ENCODE peak calls at places on chromosome 11, in nine cellular contexts. J is SK-N-SH, R is HepG2, O is upper lobe of left lung, S is stomach, T is GM23338, A is H1, D is sigmoid colon, C is HCT116. M is an unnamed sample. For H3K4me1, the result is how much of the 10 kb centered on the place peaks cover.

GRCh38 chr11:33694346-33695050 is 6.1 kb downstream of the C11orf91 start:
- DNase-seq in J (peak), R (no peak), O (no peak), S (no peak), T (no peak), A (no peak), D (no peak), C (no peak), M (no peak)

GRCh38 chr11:34798985-34799384 is 117.2 kb downstream of the APIP start:
- DNase-seq in J (no peak), R (no peak), O (no peak), S (no peak), T (no peak), A (no peak), D (no peak), C (no peak), M (no peak)

GRCh38 chr11:114297806-114298700 is 1.9 kb downstream of the NNMT start:
- DNase-seq in J (no peak), R (no peak), O (no peak), S (no peak), T (no peak), A (no peak), D (no peak), C (no peak), M (no peak)

GRCh38 chr11:126842038-126842437 is 158.5 kb downstream of the KIRREL3 start:
- DNase-seq in J (no peak), R (no peak), O (no peak), S (no peak), T (no peak), A (no peak), D (no peak), C (no peak), M (no peak)

GRCh38 chr11:76025817-76026216 is 180.5 kb downstream of the WNT11 start:
- DNase-seq in J (no peak), R (no peak), O (no peak), S (no peak), T (no peak), A (no peak), D (no peak), C (no peak), M (no peak)

GRCh38 chr11:73623651-73624050 is 22.7 kb upstream of the PLEKHB1 start:
- DNase-seq in J (no peak), R (no peak), O (no peak), S (no peak), T (no peak), A (no peak), D (no peak), C (no peak), M (no peak)

GRCh38 chr11:72685560-72686480 is 11.6 kb upstream of the PDE2A start:
- DNase-seq in J (peak), R (no peak), O (peak), S (no peak), T (no peak), A (no peak), D (peak), C (no peak), M (peak)

GRCh38 chr11:2982214-2982613 is 9.9 kb downstream of the NAP1L4 start:
- DNase-seq in J (no peak), R (no peak), O (no peak), S (no peak), T (no peak), A (no peak), D (no peak), C (no peak), M (no peak)

GRCh38 chr11:45303316-45303715 is 17.2 kb upstream of the SYT13 start:
- DNase-seq in J (no peak), R (no peak), O (no peak), S (no peak), T (no peak), A (no peak), D (no peak), C (no peak), M (no peak)

GRCh38 chr11:77287615-77288273 is 13.7 kb downstream of the GDPD4 start:
- DNase-seq in J (no peak), R (no peak), O (no peak), S (no peak), T (no peak), A (no peak), D (no peak), C (no peak), M (no peak)

GRCh38 chr11:13289081-13289480 is 11.5 kb downstream of the BMAL1 start:
- DNase-seq in J (peak), R (no peak), O (no peak), S (no peak), T (peak), A (no peak), D (no peak), C (no peak), M (no peak)

GRCh38 chr11:44878696-44879095 is 72.0 kb downstream of the TP53I11 start:
- DNase-seq in J (no peak), R (no peak), O (no peak), S (no peak), T (peak), A (no peak), D (no peak), C (no peak), M (no peak)

GRCh38 chr11:77619576-77620198 is 17.9 kb downstream of the CLNS1A start:
- DNase-seq in J (no peak), R (peak), O (no peak), S (no peak), T (peak), A (no peak), D (no peak), C (peak), M (no peak)

GRCh38 chr11:11862995-11863394 is 21.2 kb downstream of the USP47 start:
- DNase-seq in J (no peak), R (no peak), O (no peak), S (no peak), T (no peak), A (no peak), D (no peak), C (no peak), M (no peak)

GRCh38 chr11:16883179-16883578 is 131.0 kb downstream of the PLEKHA7 start:
- DNase-seq in J (no peak), R (no peak), O (no peak), S (peak), T (peak), A (no peak), D (no peak), C (peak), M (peak)

GRCh38 chr11:17528181-17528691 is 16.0 kb downstream of the USH1C start:
- DNase-seq in J (peak), R (peak), O (peak), S (peak), T (peak), A (peak), D (no peak), C (no peak), M (peak)

GRCh38 chr11:1338201-1339065 is 29.0 kb upstream of the TOLLIP start:
- DNase-seq in J (peak), R (no peak), O (no peak), S (no peak), T (peak), A (peak), D (peak), C (no peak), M (no peak)

GRCh38 chr11:83583953-83584352 is 297.8 kb upstream of the CCDC90B start:
- DNase-seq in J (no peak), R (no peak), O (no peak), S (no peak), T (no peak), A (no peak), D (no peak), C (no peak), M (no peak)

GRCh38 chr11:34359548-34359891 is 1.7 kb upstream of the ABTB2 start:
- DNase-seq in J (peak), R (no peak), O (no peak), S (no peak), T (no peak), A (no peak), D (no peak), C (peak), M (no peak)

GRCh38 chr11:126076641-126077040 is 14.0 kb upstream of the CDON start:
- DNase-seq in J (no peak), R (no peak), O (no peak), S (no peak), T (no peak), A (no peak), D (no peak), C (no peak), M (no peak)

GRCh38 chr11:17354070-17354924 is 2.7 kb downstream of the NCR3LG1 start:
- DNase-seq in J (peak), R (peak), O (no peak), S (peak), T (peak), A (peak), D (peak), C (peak), M (peak)

GRCh38 chr11:63940786-63941185 is 2.0 kb downstream of the NAA40 start:
- DNase-seq in J (no peak), R (no peak), O (no peak), S (no peak), T (no peak), A (no peak), D (no peak), C (no peak), M (no peak)

GRCh38 chr11:121237686-121238658 is 54.6 kb upstream of the SC5D start:
- DNase-seq in J (no peak), R (no peak), O (peak), S (no peak), T (no peak), A (no peak), D (no peak), C (no peak), M (no peak)

GRCh38 chr11:46541593-46542371 is 52.0 kb downstream of the AMBRA1 start:
- DNase-seq in J (no peak), R (no peak), O (peak), S (peak), T (no peak), A (no peak), D (no peak), C (no peak), M (peak)

GRCh38 chr11:8832571-8833260 is 78.3 kb upstream of the AKIP1 start:
- DNase-seq in J (peak), R (no peak), O (no peak), S (peak), T (peak), A (no peak), D (peak), C (no peak), M (no peak)

GRCh38 chr11:126443120-126443519 is 87.6 kb downstream of the ST3GAL4 start:
- DNase-seq in J (peak), R (no peak), O (no peak), S (no peak), T (no peak), A (no peak), D (no peak), C (no peak), M (no peak)

GRCh38 chr11:64208796-64209562 is 2.5 kb downstream of the FERMT3 start:
- DNase-seq in J (peak), R (no peak), O (peak), S (no peak), T (no peak), A (no peak), D (no peak), C (no peak), M (no peak)

GRCh38 chr11:107666911-107667568 is 44.8 kb downstream of the SLN start:
- DNase-seq in J (no peak), R (no peak), O (no peak), S (no peak), T (peak), A (no peak), D (no peak), C (no peak), M (no peak)

GRCh38 chr11:1784761-1785650 is 21.3 kb upstream of the CTSD start:
- DNase-seq in J (no peak), R (no peak), O (peak), S (no peak), T (no peak), A (no peak), D (no peak), C (no peak), M (no peak)

GRCh38 chr11:126391970-126392637 is 36.6 kb downstream of the ST3GAL4 start:
- DNase-seq in J (no peak), R (peak), O (no peak), S (no peak), T (peak), A (no peak), D (no peak), C (no peak), M (no peak)

GRCh38 chr11:113865873-113866272 is 9.5 kb downstream of the USP28 start:
- DNase-seq in J (no peak), R (no peak), O (no peak), S (no peak), T (no peak), A (no peak), D (no peak), C (no peak), M (no peak)

GRCh38 chr11:64331569-64332371 is 8.2 kb upstream of the CCDC88B start:
- DNase-seq in J (peak), R (peak), O (peak), S (peak), T (peak), A (peak), D (peak), C (peak), M (peak)

GRCh38 chr11:116387623-116388022 is 385.2 kb downstream of the BUD13 start:
- DNase-seq in J (no peak), R (no peak), O (no peak), S (no peak), T (no peak), A (no peak), D (no peak), C (no peak), M (no peak)
- H3K4me1 ChIP-seq in J (under half), R (under half), O (under half), S (under half), T (under half), A (under half), D (under half), C (under half), M (under half)

GRCh38 chr11:122671270-122671906 is 15.9 kb downstream of the UBASH3B start:
- DNase-seq in J (no peak), R (no peak), O (no peak), S (no peak), T (no peak), A (no peak), D (no peak), C (no peak), M (no peak)

GRCh38 chr11:122665882-122666281 is 10.4 kb downstream of the UBASH3B start:
- DNase-seq in J (no peak), R (no peak), O (no peak), S (no peak), T (no peak), A (no peak), D (no peak), C (no peak), M (no peak)

GRCh38 chr11:122666743-122667142 is 11.2 kb downstream of the UBASH3B start:
- DNase-seq in J (no peak), R (no peak), O (no peak), S (no peak), T (no peak), A (no peak), D (no peak), C (no peak), M (no peak)

GRCh38 chr11:122670131-122670530 is 14.6 kb downstream of the UBASH3B start:
- DNase-seq in J (no peak), R (no peak), O (no peak), S (no peak), T (no peak), A (no peak), D (no peak), C (no peak), M (no peak)

GRCh38 chr11:122668562-122669090 is 13.1 kb downstream of the UBASH3B start:
- DNase-seq in J (no peak), R (no peak), O (no peak), S (no peak), T (no peak), A (no peak), D (no peak), C (peak), M (no peak)
- TF ChIP-seq POLR2AphosphoS5 in J (no peak), R (no peak), O (no peak), S (no peak), T (no peak), A (no peak), D (no peak), C (no peak), M (no peak)

GRCh38 chr11:66155387-66156073 is 85.5 kb downstream of the PACS1 start:
- DNase-seq in J (no peak), R (no peak), O (no peak), S (no peak), T (no peak), A (no peak), D (no peak), C (no peak), M (no peak)
- H3K4me1 ChIP-seq in J (under half), R (under half), O (under half), S (under half), T (under half), A (under half), D (under half), C (under half), M (under half)

DNA sequence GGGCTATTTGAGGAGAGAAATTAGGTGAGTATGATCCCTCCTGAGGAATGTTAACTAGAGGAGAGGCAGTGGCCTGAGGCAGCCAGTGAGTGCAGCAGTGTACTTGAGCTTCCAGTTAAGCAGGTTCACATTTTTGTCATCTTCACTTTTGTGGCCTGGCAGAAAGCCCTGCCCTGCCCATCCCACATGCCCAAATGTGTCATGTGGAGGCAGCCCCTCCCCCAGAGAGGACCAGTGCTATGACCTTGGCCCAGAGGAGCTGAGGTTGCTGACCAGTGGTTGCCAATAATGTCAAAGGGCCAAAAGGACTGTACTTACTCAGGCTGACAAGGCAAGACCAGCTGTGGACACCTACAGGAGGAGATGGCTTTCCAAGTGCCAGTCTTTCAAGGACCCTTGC is 17.6 kb upstream of the GRK2 start:
- DNase-seq in J (no peak), R (peak), O (no peak), S (no peak), T (no peak), A (no peak), D (no peak), C (no peak), M (no peak)
- TF ChIP-seq POLR2AphosphoS5 in J (no peak), R (no peak), O (no peak), S (no peak), T (no peak), A (no peak), D (no peak), C (no peak), M (no peak)